ENCODE peak calls at places on chromosomes 11 and 22, in five cellular contexts. D, T, U, Q and M are unnamed samples.

GRCh38 chr11:103862827-103863213 is 173.6 kb upstream of the DDI1 start:
- DNase-seq in D (no peak), T (no peak), U (no peak), Q (no peak), M (no peak)

GRCh38 chr22:36292823-36293530 is 40.0 kb downstream of the APOL1 start:
- DNase-seq in D (no peak), T (no peak), U (no peak), Q (no peak), M (no peak)

GRCh38 chr11:102712140-102712539 is 6.6 kb upstream of the MMP27 start:
- DNase-seq in D (no peak), T (no peak), U (no peak), Q (no peak), M (no peak)

GRCh38 chr22:34897126-34897525 is 168.8 kb upstream of the ISX start:
- DNase-seq in D (no peak), T (no peak), U (no peak), Q (no peak), M (no peak)

GRCh38 chr11:74860743-74861142 is 88.1 kb downstream of the XRRA1 start:
- DNase-seq in D (no peak), T (no peak), U (no peak), Q (no peak), M (no peak)

GRCh38 chr11:121328213-121328966 is 35.8 kb downstream of the SC5D start:
- DNase-seq in D (no peak), T (no peak), U (no peak), Q (no peak), M (no peak)

GRCh38 chr11:12731841-12732336 is 57.7 kb downstream of the TEAD1 start:
- DNase-seq in D (no peak), T (no peak), U (peak), Q (no peak), M (no peak)

GRCh38 chr11:115085461-115086220 is 407.3 kb downstream of the NXPE2 start:
- DNase-seq in D (peak), T (no peak), U (no peak), Q (no peak), M (no peak)

GRCh38 chr11:94866936-94867795 is 99.0 kb downstream of the AMOTL1 start:
- DNase-seq in D (no peak), T (no peak), U (no peak), Q (no peak), M (no peak)

GRCh38 chr11:71305451-71306125 is 53.2 kb upstream of the SHANK2 start:
- DNase-seq in D (no peak), T (no peak), U (no peak), Q (no peak), M (no peak)

GRCh38 chr22:36027960-36028645 is 521 bp downstream of the RBFOX2 start:
- DNase-seq in D (no peak), T (peak), U (no peak), Q (peak), M (no peak)

GRCh38 chr22:38760477-38761201 is 4.8 kb upstream of the SUN2 start:
- DNase-seq in D (peak), T (no peak), U (peak), Q (no peak), M (no peak)

GRCh38 chr11:96337541-96338530 is 5.2 kb downstream of the MAML2 start:
- DNase-seq in D (no peak), T (peak), U (peak), Q (no peak), M (no peak)

GRCh38 chr22:20744456-20744855 is 29.5 kb upstream of the SERPIND1 start:
- DNase-seq in D (no peak), T (no peak), U (no peak), Q (no peak), M (no peak)

GRCh38 chr11:35711924-35712323 is 49.3 kb downstream of the TRIM44 start:
- DNase-seq in D (no peak), T (no peak), U (no peak), Q (no peak), M (no peak)

GRCh38 chr11:1486054-1486825 is at the start of gene MOB2:
- DNase-seq in D (no peak), T (no peak), U (no peak), Q (peak), M (peak)

GRCh38 chr22:20238567-20239062 is 29.5 kb downstream of the RTN4R start:
- DNase-seq in D (peak), T (no peak), U (peak), Q (peak), M (peak)

GRCh38 chr11:125367710-125368109 is 128.4 kb downstream of the FEZ1 start:
- DNase-seq in D (no peak), T (no peak), U (no peak), Q (no peak), M (no peak)

GRCh38 chr11:109733245-109733644 is 311.3 kb downstream of the C11orf87 start:
- DNase-seq in D (no peak), T (peak), U (peak), Q (no peak), M (no peak)

GRCh38 chr22:24200616-24201212 is 19.4 kb downstream of the SUSD2 start:
- DNase-seq in D (no peak), T (peak), U (peak), Q (no peak), M (no peak)

GRCh38 chr11:12273618-12273995 is 103.8 kb upstream of the PARVA start:
- DNase-seq in D (no peak), T (no peak), U (no peak), Q (no peak), M (no peak)

GRCh38 chr22:24208012-24208749 is 26.9 kb downstream of the SUSD2 start:
- DNase-seq in D (no peak), T (peak), U (peak), Q (peak), M (no peak)

GRCh38 chr11:1111545-1112212 is 37.0 kb downstream of the MUC2 start:
- DNase-seq in D (peak), T (no peak), U (no peak), Q (peak), M (no peak)

GRCh38 chr11:73204711-73205121 is 13.4 kb upstream of the P2RY2 start:
- DNase-seq in D (no peak), T (no peak), U (no peak), Q (no peak), M (no peak)

GRCh38 chr11:78101073-78101472 is 21.4 kb upstream of the NDUFC2 start:
- DNase-seq in D (no peak), T (no peak), U (no peak), Q (no peak), M (no peak)

GRCh38 chr11:47850337-47850736 is 2.2 kb upstream of the NUP160 start:
- DNase-seq in D (no peak), T (no peak), U (no peak), Q (no peak), M (no peak)

GRCh38 chr22:36351921-36352774 is 35.6 kb downstream of the MYH9 start:
- DNase-seq in D (no peak), T (no peak), U (peak), Q (no peak), M (no peak)

GRCh38 chr22:47012589-47013365 is 250.3 kb downstream of the TBC1D22A start:
- DNase-seq in D (no peak), T (peak), U (no peak), Q (no peak), M (no peak)

GRCh38 chr11:95363710-95364109 is 132.7 kb upstream of the SESN3 start:
- DNase-seq in D (peak), T (no peak), U (no peak), Q (no peak), M (peak)

GRCh38 chr11:27722945-27723344 is 22.7 kb upstream of the BDNF start:
- DNase-seq in D (no peak), T (peak), U (no peak), Q (no peak), M (peak)
- TF ChIP-seq CTCF in D (no peak), T (no peak), U (no peak), Q (no peak), M (no peak)

GRCh38 chr11:19646308-19646707 is 66.3 kb upstream of the NAV2 start:
- DNase-seq in D (no peak), T (peak), U (peak), Q (no peak), M (no peak)

GRCh38 chr11:19648321-19648720 is 64.3 kb upstream of the NAV2 start:
- DNase-seq in D (no peak), T (no peak), U (no peak), Q (no peak), M (no peak)

GRCh38 chr11:19644316-19644715 is 68.3 kb upstream of the NAV2 start:
- DNase-seq in D (no peak), T (peak), U (no peak), Q (no peak), M (no peak)

GRCh38 chr11:19650929-19651487 is 61.6 kb upstream of the NAV2 start:
- DNase-seq in D (no peak), T (no peak), U (no peak), Q (no peak), M (no peak)

DNA sequence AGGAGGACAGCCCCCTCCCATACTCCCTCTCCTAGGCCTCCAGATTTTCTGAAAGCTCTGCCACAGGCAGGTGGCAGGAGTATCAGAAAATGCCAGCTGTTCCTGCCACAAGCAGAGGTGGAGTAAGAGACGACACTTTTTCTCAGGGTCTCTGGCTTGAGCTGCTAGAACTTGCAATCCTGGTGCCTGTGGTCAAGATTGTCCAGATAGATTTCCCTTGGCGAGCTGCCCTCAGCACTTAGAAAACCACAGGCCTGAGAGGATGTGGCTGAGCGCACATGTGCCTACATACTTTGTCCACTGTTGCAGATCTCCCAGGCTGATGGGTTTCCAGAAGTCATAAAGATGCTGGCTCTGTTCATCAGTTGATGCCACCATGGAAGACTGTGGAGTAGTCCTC is 65.7 kb upstream of the NAV2 start:
- DNase-seq in D (peak), T (peak), U (peak), Q (no peak), M (no peak)
- TF ChIP-seq CTCF in D (no peak), T (no peak), U (peak), Q (no peak), M (no peak)

DNA sequence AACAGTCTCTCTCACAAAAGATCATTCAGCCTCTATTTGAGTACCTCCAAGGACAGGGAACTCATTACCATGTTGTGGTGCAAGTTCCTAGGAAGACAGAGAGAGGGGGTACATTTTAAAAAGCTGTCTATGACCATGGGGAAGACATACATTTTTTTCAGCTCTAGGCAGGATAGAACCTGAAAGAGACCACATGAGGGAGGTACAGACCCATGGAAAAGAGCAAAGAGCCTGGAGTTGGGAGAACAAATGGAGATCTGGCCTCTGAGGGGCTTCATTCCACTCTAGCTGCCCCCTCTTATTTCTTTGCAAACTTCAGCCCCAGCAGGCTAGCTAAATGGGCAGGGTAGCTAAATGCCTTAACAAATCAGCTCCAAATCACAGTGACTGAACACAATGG is 36.3 kb downstream of the KCNC1 start:
- DNase-seq in D (no peak), T (no peak), U (peak), Q (no peak), M (no peak)
- TF ChIP-seq CTCF in D (no peak), T (peak), U (peak), Q (no peak), M (no peak)

GRCh38 chr11:67262731-67263675 is 3.3 kb upstream of the GRK2 start:
- DNase-seq in D (peak), T (peak), U (peak), Q (peak), M (peak)

GRCh38 chr11:67260406-67260805 is 5.9 kb upstream of the GRK2 start:
- DNase-seq in D (no peak), T (no peak), U (no peak), Q (peak), M (no peak)

GRCh38 chr11:67261942-67262681 is 4.2 kb upstream of the GRK2 start:
- DNase-seq in D (no peak), T (no peak), U (no peak), Q (peak), M (no peak)

GRCh38 chr11:67264260-67264659 is 2.0 kb upstream of the GRK2 start:
- DNase-seq in D (no peak), T (no peak), U (no peak), Q (no peak), M (no peak)

DNA sequence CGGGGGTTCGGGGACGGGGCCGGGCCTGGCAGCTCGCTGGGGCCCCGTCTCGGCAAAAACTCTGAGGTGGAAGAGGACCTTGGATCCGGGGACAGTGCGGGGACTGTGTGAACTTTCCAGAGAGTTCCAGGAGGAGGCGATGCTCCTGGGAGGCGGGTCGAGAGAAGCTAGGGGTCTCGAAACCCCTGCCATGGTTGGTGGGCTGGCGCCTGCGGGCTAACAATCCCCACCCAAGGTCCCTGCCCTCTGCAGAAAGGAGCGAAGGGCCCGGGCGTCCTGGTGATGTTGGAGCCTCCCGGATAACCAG is 4.7 kb upstream of the GRK2 start:
- DNase-seq in D (no peak), T (no peak), U (no peak), Q (no peak), M (no peak)
- TF ChIP-seq CTCF in D (peak), T (peak), U (peak), Q (no peak), M (no peak)

DNA sequence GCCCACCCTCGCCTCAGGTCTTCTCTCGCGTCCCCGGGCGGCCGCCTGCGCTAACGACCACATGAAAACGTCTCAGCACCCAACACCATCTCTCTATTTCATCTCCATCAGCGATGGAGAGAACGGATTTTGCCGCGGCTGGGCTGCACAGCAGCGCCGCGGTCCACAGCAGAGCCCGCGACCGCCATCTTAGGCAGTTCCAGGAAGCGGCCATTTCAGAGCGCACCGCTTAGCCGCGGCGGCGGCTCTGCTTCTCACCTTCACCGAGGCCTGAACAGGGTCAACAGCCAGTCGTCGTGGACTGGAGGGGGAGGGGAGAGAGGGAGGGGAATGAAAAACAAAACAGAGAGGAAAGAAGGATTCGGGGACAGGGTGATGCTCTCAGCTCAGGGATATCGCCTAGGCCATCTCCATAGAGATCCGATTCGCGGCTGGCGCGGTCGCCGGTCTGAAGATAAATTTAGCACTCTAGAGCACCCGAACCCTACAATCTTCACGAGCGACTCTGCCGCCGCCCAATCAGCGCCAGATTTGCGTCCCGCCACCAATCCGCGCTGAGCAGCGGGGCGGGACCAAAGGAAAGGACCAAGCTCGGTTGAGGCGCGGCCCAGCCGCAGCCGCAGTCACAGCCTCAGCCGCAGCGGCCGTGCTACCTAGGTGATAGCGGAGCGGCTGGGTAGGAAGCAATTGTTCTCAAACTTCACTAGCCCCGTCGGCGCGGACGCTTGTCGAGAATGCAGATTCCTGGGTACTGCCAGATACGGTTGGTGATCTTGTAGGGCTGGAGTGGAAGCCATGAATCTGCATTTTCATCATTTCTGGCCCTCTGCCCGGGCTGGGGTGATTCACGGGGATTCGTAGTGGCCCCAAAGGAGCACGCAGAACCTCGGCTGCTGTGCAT is at the start of gene ZBED5:
- DNase-seq in D (peak), T (peak), U (peak), Q (peak), M (peak)
- TF ChIP-seq CTCF in D (no peak), T (no peak), U (no peak), Q (no peak), M (no peak)

GRCh38 chr11:57205046-57205671 is 23.4 kb downstream of the LRRC55 start:
- DNase-seq in D (peak), T (peak), U (peak), Q (no peak), M (no peak)
- TF ChIP-seq CTCF in D (no peak), T (peak), U (no peak), Q (peak), M (no peak)

GRCh38 chr11:76257040-76257730 is 50.9 kb upstream of the WNT11 start:
- DNase-seq in D (no peak), T (no peak), U (no peak), Q (no peak), M (no peak)
- TF ChIP-seq CTCF in D (no peak), T (no peak), U (no peak), Q (no peak), M (no peak)

GRCh38 chr22:40728731-40729189 is 49.5 kb downstream of the MCHR1 start:
- DNase-seq in D (no peak), T (peak), U (no peak), Q (no peak), M (no peak)
- TF ChIP-seq CTCF in D (no peak), T (no peak), U (no peak), Q (no peak), M (no peak)

GRCh38 chr11:122850076-122850631 is 11.9 kb downstream of the CRTAM start:
- DNase-seq in D (no peak), T (peak), U (peak), Q (no peak), M (peak)
- TF ChIP-seq CTCF in D (no peak), T (no peak), U (no peak), Q (no peak), M (no peak)

DNA sequence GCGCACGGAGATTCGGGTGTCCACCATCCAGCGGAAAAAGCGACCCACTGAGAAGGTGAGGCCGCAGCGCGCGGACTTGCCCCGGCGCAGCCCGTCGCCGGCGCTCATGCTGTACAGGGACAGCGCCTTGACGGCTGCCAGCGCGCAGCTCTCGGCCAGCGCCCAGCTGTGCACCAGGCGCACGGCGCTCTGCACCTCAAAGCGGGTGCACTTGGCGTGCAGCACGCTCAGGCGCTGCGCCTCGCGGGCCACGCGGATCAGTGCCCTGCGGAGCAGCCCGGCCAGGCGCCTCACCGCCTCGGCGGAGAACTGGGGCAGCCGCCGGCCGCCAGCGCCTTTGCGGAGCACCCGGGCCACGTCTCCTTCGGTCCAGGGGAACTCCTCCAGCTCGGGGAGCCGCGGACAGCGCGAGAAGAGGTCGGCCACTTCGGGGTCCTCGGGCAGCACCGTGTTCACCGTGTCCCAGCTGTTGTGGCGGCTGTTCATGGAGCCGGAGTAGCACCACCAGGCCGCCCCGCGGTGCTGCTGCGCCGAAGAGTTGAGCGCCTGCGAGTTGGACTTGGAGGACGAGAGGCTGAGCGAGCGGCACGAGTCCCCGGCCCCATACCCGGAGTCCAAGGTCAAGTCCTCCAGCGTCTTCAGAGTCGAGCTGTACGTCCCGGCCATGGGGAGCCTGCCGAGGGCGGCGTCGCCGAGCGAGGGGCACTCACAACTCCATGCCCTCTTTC is 728 bp downstream of the ABTB2 start:
- DNase-seq in D (peak), T (peak), U (peak), Q (peak), M (peak)
- TF ChIP-seq CTCF in D (no peak), T (peak), U (no peak), Q (no peak), M (no peak)